ENCODE peak calls at places on chromosomes 4 and X, in seven cellular contexts. G is mesendoderm, E is neuronal stem cell, I is IMR-90, S is H1, B is mesenchymal stem cell, N is trophoblast cell. H is an unnamed sample.

GRCh38 chr4:109559625-109559982 is 442 bp upstream of the MCUB start:
- DNase-seq in G (peak; percentile 71), E (no peak), I (no peak), S (peak; percentile 77), B (no peak), N (peak; percentile 2), H (peak; percentile 60)

GRCh38 chr4:182453830-182454229 is 210.6 kb downstream of the TENM3 start:
- DNase-seq in G (no peak), E (no peak), I (no peak), S (no peak), B (no peak), N (no peak), H (no peak)

GRCh38 chr4:141409556-141409955 is 188.9 kb downstream of the ZNF330 start:
- DNase-seq in G (no peak), E (no peak), I (no peak), S (no peak), B (no peak), N (no peak), H (no peak)

GRCh38 chrX:96837808-96838207 is 45.9 kb upstream of the RPA4 start:
- DNase-seq in G (peak; percentile 46), E (no peak), I (peak; percentile 8), S (no peak), B (no peak), N (no peak), H (no peak)

GRCh38 chrX:34654939-34655338 is 2.1 kb downstream of the TMEM47 start:
- DNase-seq in G (peak; percentile 47), E (no peak), I (no peak), S (no peak), B (peak; percentile 14), N (no peak), H (no peak)

GRCh38 chr4:126958482-126958881 is 674.3 kb upstream of the INTU start:
- DNase-seq in G (no peak), E (no peak), I (no peak), S (no peak), B (no peak), N (no peak), H (no peak)

GRCh38 chr4:186844059-186844681 is 120.5 kb upstream of the FAT1 start:
- DNase-seq in G (peak; percentile 35), E (peak; percentile 69), I (peak; percentile 70), S (no peak), B (peak; percentile 82), N (no peak), H (no peak)

GRCh38 chrX:101450951-101451350 is 34.3 kb upstream of the ARMCX4 start:
- DNase-seq in G (no peak), E (no peak), I (peak; percentile 30), S (no peak), B (peak; percentile 73), N (no peak), H (no peak)

GRCh38 chrX:38342853-38343778 is 9.3 kb upstream of the OTC start:
- DNase-seq in G (no peak), E (no peak), I (no peak), S (no peak), B (no peak), N (no peak), H (no peak)

GRCh38 chr4:118356731-118357130 is 3.9 kb upstream of the PRSS12 start:
- DNase-seq in G (no peak), E (no peak), I (peak; percentile 37), S (no peak), B (no peak), N (no peak), H (no peak)

GRCh38 chr4:183738081-183738673 is 79.1 kb downstream of the TRAPPC11 start:
- DNase-seq in G (no peak), E (no peak), I (no peak), S (no peak), B (no peak), N (peak; percentile 29), H (no peak)

GRCh38 chr4:8832130-8832930 is 39.3 kb downstream of the HMX1 start:
- DNase-seq in G (no peak), E (no peak), I (no peak), S (peak; percentile 44), B (no peak), N (no peak), H (no peak)

GRCh38 chr4:32199639-32200038 is 1479.5 kb downstream of the PCDH7 start:
- DNase-seq in G (no peak), E (no peak), I (no peak), S (no peak), B (no peak), N (no peak), H (no peak)

GRCh38 chr4:18033111-18034085 is 11.8 kb upstream of the LCORL start:
- DNase-seq in G (no peak), E (no peak), I (no peak), S (no peak), B (no peak), N (no peak), H (no peak)

GRCh38 chrX:109472939-109473713 is 8.8 kb downstream of the GUCY2F start:
- DNase-seq in G (peak; percentile 77), E (no peak), I (peak; percentile 31), S (peak; percentile 48), B (no peak), N (peak; percentile 3), H (peak; percentile 83)

GRCh38 chr4:173288296-173288695 is 45.9 kb downstream of the HMGB2 start:
- DNase-seq in G (peak; percentile 77), E (peak; percentile 15), I (peak; percentile 57), S (peak; percentile 91), B (peak; percentile 58), N (peak; percentile 84), H (peak; percentile 65)

GRCh38 chr4:65599335-65599734 is 71.0 kb downstream of the EPHA5 start:
- DNase-seq in G (no peak), E (no peak), I (peak; percentile 5), S (no peak), B (no peak), N (no peak), H (no peak)

GRCh38 chr4:36243355-36244256 is 708 bp downstream of the ARAP2 start:
- DNase-seq in G (peak; percentile 49), E (peak; percentile 29), I (peak; percentile 1), S (peak; percentile 67), B (peak; percentile 25), N (peak; percentile 66), H (peak; percentile 32)

GRCh38 chrX:12984629-12985303 is 9.9 kb downstream of the TMSB4X start:
- DNase-seq in G (no peak), E (no peak), I (peak; percentile 35), S (no peak), B (no peak), N (no peak), H (no peak)

GRCh38 chr4:119010909-119011606 is 122.4 kb downstream of the SYNPO2 start:
- DNase-seq in G (no peak), E (no peak), I (no peak), S (no peak), B (no peak), N (no peak), H (no peak)

GRCh38 chrX:19303216-19303880 is 40.4 kb upstream of the PDHA1 start:
- DNase-seq in G (no peak), E (no peak), I (peak; percentile 45), S (no peak), B (peak; percentile 0), N (peak; percentile 66), H (no peak)

GRCh38 chrX:153775631-153776595 is 4.9 kb upstream of the SRPK3 start:
- DNase-seq in G (no peak), E (no peak), I (no peak), S (no peak), B (no peak), N (no peak), H (no peak)

GRCh38 chr4:151853034-151853433 is 92.2 kb upstream of the GATB start:
- DNase-seq in G (no peak), E (no peak), I (no peak), S (no peak), B (no peak), N (no peak), H (no peak)

GRCh38 chrX:56368962-56369361 is 136.8 kb downstream of the KLF8 start:
- DNase-seq in G (no peak), E (no peak), I (no peak), S (no peak), B (no peak), N (no peak), H (no peak)

GRCh38 chrX:137031517-137032377 is 2.0 kb downstream of the GPR101 start:
- DNase-seq in G (peak; percentile 58), E (no peak), I (peak; percentile 10), S (peak; percentile 49), B (peak; percentile 51), N (no peak), H (peak; percentile 61)

GRCh38 chr4:159455675-159456235 is 352.9 kb downstream of the RAPGEF2 start:
- DNase-seq in G (peak; percentile 65), E (peak; percentile 18), I (peak; percentile 55), S (no peak), B (peak; percentile 64), N (peak; percentile 22), H (no peak)

GRCh38 chr4:2925931-2926860 is 37.0 kb downstream of the NOP14 start:
- DNase-seq in G (no peak), E (no peak), I (no peak), S (no peak), B (no peak), N (no peak), H (no peak)

GRCh38 chrX:132119821-132120220 is 8.0 kb downstream of the FRMD7 start:
- DNase-seq in G (peak; percentile 55), E (peak; percentile 45), I (no peak), S (no peak), B (no peak), N (peak; percentile 23), H (no peak)
- H3K27ac ChIP-seq in G (no peak overlapping the region), E (peak overlapping the region; percentile 91), I (no peak overlapping the region), S (no peak overlapping the region), B (no peak overlapping the region), N (peak overlapping the region; percentile 91), H (no peak overlapping the region)

GRCh38 chr4:7641712-7642111 is 207.0 kb upstream of the PSAPL1 start:
- DNase-seq in G (no peak), E (no peak), I (no peak), S (no peak), B (no peak), N (no peak), H (no peak)
- H2BK5ac ChIP-seq in G (no peak overlapping the region), E (no peak overlapping the region), I (no peak overlapping the region), S (no peak overlapping the region), B (no peak overlapping the region), N (no peak overlapping the region), H (no peak overlapping the region)

DNA sequence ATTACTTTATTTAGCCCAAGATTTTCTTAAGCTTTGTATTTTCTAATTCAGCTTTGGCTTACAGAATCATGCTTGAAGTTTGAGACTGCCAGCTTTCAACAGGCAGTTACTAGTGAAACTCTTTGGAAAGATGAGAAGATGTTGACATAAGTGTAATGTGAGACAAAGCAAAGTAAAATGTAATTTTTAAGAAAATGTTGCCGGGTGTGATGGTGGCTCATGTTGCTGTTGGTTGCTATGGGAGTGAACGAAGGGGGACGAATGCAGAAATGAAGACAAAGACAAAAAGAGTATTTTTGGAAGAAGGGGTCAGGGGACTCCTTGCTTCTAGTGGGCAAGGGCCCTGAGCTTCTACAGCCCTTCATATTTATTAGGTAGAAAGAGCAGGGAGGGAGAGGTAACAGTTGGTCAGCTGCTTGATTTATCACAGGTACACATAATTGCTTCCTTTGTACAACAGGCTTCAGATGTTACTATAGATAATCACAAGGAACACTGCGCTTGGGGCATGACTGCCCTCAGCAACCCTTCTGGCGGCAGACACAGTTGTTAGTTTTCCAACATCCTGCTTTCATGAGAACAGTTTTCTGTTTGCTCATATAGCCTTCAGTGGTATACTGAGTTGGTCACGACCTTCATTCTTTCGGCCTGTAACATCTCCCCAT is 11.9 kb upstream of the UGDH start:
- DNase-seq in G (no peak), E (no peak), I (peak; percentile 50), S (no peak), B (no peak), N (peak; percentile 59), H (no peak)
- H3K9ac ChIP-seq in G (no peak overlapping the region), E (no peak overlapping the region), I (no peak overlapping the region), S (no peak overlapping the region), B (no peak overlapping the region), N (no peak overlapping the region), H (no peak overlapping the region)

GRCh38 chr4:72313121-72313520 is 255.9 kb downstream of the ADAMTS3 start:
- DNase-seq in G (peak; percentile 11), E (no peak), I (no peak), S (no peak), B (no peak), N (no peak), H (no peak)
- H3K27ac ChIP-seq in G (no peak overlapping the region), E (no peak overlapping the region), I (no peak overlapping the region), S (no peak overlapping the region), B (no peak overlapping the region), N (no peak overlapping the region), H (no peak overlapping the region)